ENCODE peak calls at places on chromosomes 11 and 22, in nine cellular contexts. One of them, this sample, is unnamed.

GRCh38 chr11:123356539-123356938 is 73.5 kb upstream of the GRAMD1B start:
- DNase-seq in spleen: no peak
- DNase-seq in H54: no peak
- DNase-seq in thyroid gland: no peak
- DNase-seq in uterus: no peak
- DNase-seq in HCT116: no peak
- DNase-seq in IMR-90: no peak
- DNase-seq in adrenal gland: no peak
- DNase-seq in A549: no peak
- DNase-seq in this sample: no peak

GRCh38 chr11:33930317-33931021 is 38.6 kb upstream of the LMO2 start:
- DNase-seq in spleen: no peak
- DNase-seq in adrenal gland: no peak
- DNase-seq in A549: no peak
- DNase-seq in IMR-90: no peak
- DNase-seq in HCT116: no peak
- DNase-seq in H54: no peak
- DNase-seq in uterus: peak
- DNase-seq in thyroid gland: no peak
- DNase-seq in this sample: peak

GRCh38 chr11:33916736-33917135 is 24.9 kb upstream of the LMO2 start:
- DNase-seq in IMR-90: no peak
- DNase-seq in HCT116: no peak
- DNase-seq in thyroid gland: no peak
- DNase-seq in uterus: no peak
- DNase-seq in spleen: no peak
- DNase-seq in A549: no peak
- DNase-seq in adrenal gland: no peak
- DNase-seq in H54: no peak
- DNase-seq in this sample: no peak

GRCh38 chr11:30326114-30326783 is 3.3 kb downstream of the ARL14EP start:
- DNase-seq in IMR-90: peak
- DNase-seq in A549: no peak
- DNase-seq in HCT116: no peak
- DNase-seq in H54: no peak
- DNase-seq in spleen: no peak
- DNase-seq in adrenal gland: no peak
- DNase-seq in uterus: no peak
- DNase-seq in thyroid gland: no peak
- DNase-seq in this sample: no peak

GRCh38 chr11:94954753-94955152 is 18.6 kb downstream of the CWC15 start:
- DNase-seq in H54: no peak
- DNase-seq in HCT116: no peak
- DNase-seq in adrenal gland: no peak
- DNase-seq in uterus: no peak
- DNase-seq in A549: no peak
- DNase-seq in thyroid gland: no peak
- DNase-seq in IMR-90: no peak
- DNase-seq in spleen: no peak
- DNase-seq in this sample: no peak

GRCh38 chr11:67615455-67616430 is 9.0 kb downstream of the NDUFV1 start:
- DNase-seq in uterus: peak
- DNase-seq in spleen: peak
- DNase-seq in HCT116: peak
- DNase-seq in H54: peak
- DNase-seq in IMR-90: no peak
- DNase-seq in thyroid gland: peak
- DNase-seq in adrenal gland: peak
- DNase-seq in A549: peak
- DNase-seq in this sample: peak

GRCh38 chr11:33875621-33876294 is 16.1 kb downstream of the LMO2 start:
- DNase-seq in H54: no peak
- DNase-seq in thyroid gland: no peak
- DNase-seq in adrenal gland: no peak
- DNase-seq in IMR-90: no peak
- DNase-seq in uterus: no peak
- DNase-seq in spleen: peak
- DNase-seq in A549: no peak
- DNase-seq in HCT116: no peak
- DNase-seq in this sample: peak

GRCh38 chr22:21633481-21633880 is 921 bp downstream of the CCDC116 start:
- DNase-seq in thyroid gland: no peak
- DNase-seq in H54: no peak
- DNase-seq in IMR-90: no peak
- DNase-seq in adrenal gland: no peak
- DNase-seq in spleen: no peak
- DNase-seq in HCT116: no peak
- DNase-seq in A549: no peak
- DNase-seq in uterus: no peak
- DNase-seq in this sample: no peak

GRCh38 chr22:43274595-43275240 is 68.5 kb downstream of the SCUBE1 start:
- DNase-seq in IMR-90: no peak
- DNase-seq in uterus: no peak
- DNase-seq in HCT116: no peak
- DNase-seq in A549: no peak
- DNase-seq in H54: no peak
- DNase-seq in spleen: no peak
- DNase-seq in adrenal gland: no peak
- DNase-seq in thyroid gland: no peak
- DNase-seq in this sample: no peak

GRCh38 chr11:68120212-68121066 is 749 bp downstream of the CHKA start:
- DNase-seq in uterus: peak
- DNase-seq in adrenal gland: peak
- DNase-seq in IMR-90: peak
- DNase-seq in A549: no peak
- DNase-seq in thyroid gland: peak
- DNase-seq in spleen: peak
- DNase-seq in H54: peak
- DNase-seq in HCT116: no peak
- DNase-seq in this sample: peak

GRCh38 chr11:4187055-4187988 is 92.7 kb downstream of the RRM1 start:
- DNase-seq in spleen: peak
- DNase-seq in H54: peak
- DNase-seq in A549: peak
- DNase-seq in uterus: peak
- DNase-seq in adrenal gland: peak
- DNase-seq in thyroid gland: peak
- DNase-seq in IMR-90: peak
- DNase-seq in HCT116: peak
- DNase-seq in this sample: peak

GRCh38 chr11:1924646-1925372 is 5.3 kb downstream of the TNNT3 start:
- DNase-seq in HCT116: no peak
- DNase-seq in IMR-90: no peak
- DNase-seq in spleen: peak
- DNase-seq in adrenal gland: no peak
- DNase-seq in A549: no peak
- DNase-seq in uterus: no peak
- DNase-seq in H54: no peak
- DNase-seq in thyroid gland: no peak
- DNase-seq in this sample: no peak

GRCh38 chr11:121741954-121742361 is 289.2 kb upstream of the SORL1-AS1 start:
- DNase-seq in A549: no peak
- DNase-seq in spleen: no peak
- DNase-seq in thyroid gland: peak
- DNase-seq in uterus: peak
- DNase-seq in IMR-90: peak
- DNase-seq in adrenal gland: peak
- DNase-seq in HCT116: no peak
- DNase-seq in H54: no peak
- DNase-seq in this sample: no peak

GRCh38 chr11:726278-726915 is 20.4 kb downstream of the EPS8L2 start:
- DNase-seq in uterus: no peak
- DNase-seq in HCT116: no peak
- DNase-seq in H54: no peak
- DNase-seq in IMR-90: peak
- DNase-seq in adrenal gland: peak
- DNase-seq in spleen: peak
- DNase-seq in thyroid gland: peak
- DNase-seq in A549: no peak
- DNase-seq in this sample: peak

GRCh38 chr11:728901-729491 is 18.3 kb upstream of the TALDO1 start:
- DNase-seq in H54: no peak
- DNase-seq in thyroid gland: no peak
- DNase-seq in spleen: no peak
- DNase-seq in IMR-90: no peak
- DNase-seq in adrenal gland: no peak
- DNase-seq in uterus: no peak
- DNase-seq in A549: no peak
- DNase-seq in HCT116: no peak
- DNase-seq in this sample: no peak

GRCh38 chr11:727281-727701 is 20.0 kb upstream of the TALDO1 start:
- DNase-seq in adrenal gland: no peak
- DNase-seq in A549: no peak
- DNase-seq in H54: no peak
- DNase-seq in HCT116: no peak
- DNase-seq in IMR-90: no peak
- DNase-seq in spleen: no peak
- DNase-seq in thyroid gland: no peak
- DNase-seq in uterus: no peak
- DNase-seq in this sample: no peak

GRCh38 chr11:729492-730074 is 17.7 kb upstream of the TALDO1 start:
- DNase-seq in IMR-90: no peak
- DNase-seq in A549: no peak
- DNase-seq in thyroid gland: no peak
- DNase-seq in H54: no peak
- DNase-seq in HCT116: no peak
- DNase-seq in adrenal gland: no peak
- DNase-seq in spleen: peak
- DNase-seq in uterus: no peak
- DNase-seq in this sample: no peak

DNA sequence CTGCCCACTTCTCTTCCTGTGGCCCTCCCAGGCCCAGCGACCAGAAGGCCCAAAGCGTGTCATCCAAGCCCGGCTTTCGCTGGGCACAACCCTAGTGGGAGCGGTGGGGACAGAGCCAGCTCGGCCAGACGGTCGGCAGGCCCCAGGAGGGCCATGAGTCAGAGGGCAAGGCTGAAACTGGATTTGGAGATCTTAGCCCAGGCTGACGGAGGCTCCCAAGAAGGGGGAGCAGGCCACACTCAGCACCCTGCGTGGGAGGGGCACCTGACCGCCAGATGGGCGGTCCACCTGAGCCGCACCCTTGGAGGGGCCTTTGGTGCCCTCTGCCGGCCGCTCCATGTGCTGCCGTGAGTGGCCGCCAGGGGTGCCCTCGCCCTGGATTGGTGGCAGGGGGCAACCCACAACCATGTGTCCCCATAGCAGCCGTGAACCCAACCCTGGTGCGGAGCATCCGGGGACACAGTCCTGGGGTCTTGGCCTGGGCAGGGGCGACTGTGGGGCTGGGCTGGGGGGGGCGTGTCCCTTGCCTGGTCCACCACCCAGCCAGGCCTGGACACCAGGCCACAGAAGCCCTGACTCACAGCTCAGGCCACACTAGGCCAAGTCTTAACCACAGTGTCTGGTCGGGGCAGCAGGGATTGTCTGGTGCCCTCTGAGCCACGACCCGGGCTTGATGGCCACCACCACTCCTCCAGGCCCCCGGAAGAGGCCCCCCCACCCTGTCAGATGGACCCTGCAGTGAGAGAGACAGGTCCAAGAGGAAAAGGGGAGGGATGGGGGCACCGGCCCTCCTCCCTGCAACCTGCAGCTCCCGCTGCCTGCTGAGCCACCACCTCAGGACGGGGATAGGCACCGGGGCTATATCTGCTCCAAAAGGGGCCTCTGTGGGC is 19.2 kb upstream of the TALDO1 start:
- DNase-seq in H54: peak
- DNase-seq in IMR-90: peak
- DNase-seq in spleen: peak
- DNase-seq in adrenal gland: peak
- DNase-seq in uterus: peak
- DNase-seq in HCT116: peak
- DNase-seq in A549: peak
- DNase-seq in thyroid gland: peak
- DNase-seq in this sample: peak
- TF ChIP-seq POLR2A in H54: no peak
- TF ChIP-seq POLR2A in IMR-90: no peak
- TF ChIP-seq POLR2A in spleen: no peak
- TF ChIP-seq POLR2A in adrenal gland: no peak
- TF ChIP-seq POLR2A in uterus: no peak
- TF ChIP-seq POLR2A in HCT116: no peak
- TF ChIP-seq POLR2A in A549: peak
- TF ChIP-seq POLR2A in thyroid gland: no peak
- TF ChIP-seq POLR2A in this sample: no peak

GRCh38 chr11:114070464-114071139 is 11.1 kb downstream of the ZBTB16 start:
- DNase-seq in IMR-90: no peak
- DNase-seq in A549: no peak
- DNase-seq in H54: no peak
- DNase-seq in thyroid gland: no peak
- DNase-seq in spleen: no peak
- DNase-seq in HCT116: no peak
- DNase-seq in adrenal gland: no peak
- DNase-seq in uterus: no peak
- DNase-seq in this sample: no peak
- TF ChIP-seq POLR2A in IMR-90: no peak
- TF ChIP-seq POLR2A in A549: no peak
- TF ChIP-seq POLR2A in H54: no peak
- TF ChIP-seq POLR2A in thyroid gland: no peak
- TF ChIP-seq POLR2A in spleen: no peak
- TF ChIP-seq POLR2A in HCT116: no peak
- TF ChIP-seq POLR2A in adrenal gland: no peak
- TF ChIP-seq POLR2A in uterus: no peak
- TF ChIP-seq POLR2A in this sample: no peak

GRCh38 chr22:38681784-38682335 is at the start of gene TOMM22:
- DNase-seq in thyroid gland: peak
- DNase-seq in adrenal gland: peak
- DNase-seq in A549: peak
- DNase-seq in HCT116: peak
- DNase-seq in H54: peak
- DNase-seq in uterus: peak
- DNase-seq in spleen: peak
- DNase-seq in IMR-90: peak
- DNase-seq in this sample: peak
- TF ChIP-seq POLR2A in thyroid gland: no peak
- TF ChIP-seq POLR2A in adrenal gland: peak
- TF ChIP-seq POLR2A in A549: peak
- TF ChIP-seq POLR2A in HCT116: peak
- TF ChIP-seq POLR2A in H54: peak
- TF ChIP-seq POLR2A in uterus: peak
- TF ChIP-seq POLR2A in spleen: no peak
- TF ChIP-seq POLR2A in IMR-90: peak
- TF ChIP-seq POLR2A in this sample: peak

DNA sequence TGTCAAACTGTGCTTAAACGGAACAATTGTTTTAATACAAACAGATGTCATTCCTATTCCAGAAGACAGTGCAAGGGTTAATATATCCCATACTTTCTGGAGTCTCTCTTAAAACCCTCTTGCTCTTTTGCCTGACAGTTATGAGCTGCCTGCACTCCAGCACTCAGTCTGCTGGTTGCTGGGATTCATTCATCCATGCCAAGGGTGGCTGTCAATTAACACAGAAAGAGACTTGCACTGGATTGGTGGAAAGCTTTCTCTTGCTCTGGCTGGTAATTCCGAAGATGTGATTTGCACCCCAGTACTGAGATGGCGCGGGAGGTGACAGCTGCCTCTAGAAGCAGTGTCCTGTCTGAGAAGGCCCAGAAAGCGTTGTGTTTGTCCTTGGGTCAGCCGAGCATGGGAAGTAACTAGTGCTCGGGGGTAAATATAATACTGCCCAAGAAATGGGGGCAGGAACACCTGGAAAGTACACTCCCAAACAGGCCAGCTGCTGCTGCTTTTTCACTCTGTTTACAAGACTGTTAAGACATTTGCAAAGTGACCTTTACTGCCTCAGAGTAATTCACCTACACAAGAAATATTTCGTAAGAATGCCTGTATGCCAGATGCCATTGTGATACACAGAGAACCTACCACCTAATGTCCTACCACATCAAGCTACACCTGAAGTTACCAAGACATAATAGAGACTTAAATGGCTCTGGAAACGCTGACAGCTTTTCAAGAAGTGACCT is 20.5 kb downstream of the SCUBE2 start:
- DNase-seq in HCT116: no peak
- DNase-seq in A549: no peak
- DNase-seq in spleen: no peak
- DNase-seq in thyroid gland: peak
- DNase-seq in H54: no peak
- DNase-seq in uterus: no peak
- DNase-seq in IMR-90: no peak
- DNase-seq in adrenal gland: no peak
- DNase-seq in this sample: no peak
- TF ChIP-seq POLR2A in HCT116: no peak
- TF ChIP-seq POLR2A in A549: no peak
- TF ChIP-seq POLR2A in spleen: no peak
- TF ChIP-seq POLR2A in thyroid gland: no peak
- TF ChIP-seq POLR2A in H54: no peak
- TF ChIP-seq POLR2A in uterus: no peak
- TF ChIP-seq POLR2A in IMR-90: no peak
- TF ChIP-seq POLR2A in adrenal gland: no peak
- TF ChIP-seq POLR2A in this sample: no peak